ENCODE peak calls at places on chromosomes 16 and 17, in four cellular contexts. D is HCT116, V is HepG2, R is H1. Y is an unnamed sample.

GRCh38 chr16:72367841-72368240 is 195.9 kb upstream of the PMFBP1 start:
- DNase-seq in D (no peak), V (no peak), R (no peak), Y (no peak)

GRCh38 chr17:50944054-50944901 is 78.1 kb upstream of the TOB1 start:
- DNase-seq in D (no peak), V (peak; percentile 97), R (no peak), Y (no peak)

GRCh38 chr16:3188675-3188924 is 596 bp downstream of the OR1F1 start:
- DNase-seq in D (no peak), V (no peak), R (no peak), Y (peak; percentile 45)

GRCh38 chr16:70715113-70715711 is 29.4 kb upstream of the MTSS2 start:
- DNase-seq in D (no peak), V (no peak), R (no peak), Y (no peak)

GRCh38 chr17:61583242-61583641 is 7.8 kb downstream of the NACA2 start:
- DNase-seq in D (peak; percentile 65), V (peak; percentile 74), R (no peak), Y (no peak)

GRCh38 chr16:80150978-80151705 is 389.7 kb upstream of the DYNLRB2 start:
- DNase-seq in D (no peak), V (no peak), R (no peak), Y (no peak)

GRCh38 chr17:37662358-37662757 is 19.1 kb upstream of the DDX52 start:
- DNase-seq in D (no peak), V (no peak), R (no peak), Y (no peak)

GRCh38 chr17:31494259-31495048 is 103.0 kb downstream of the RAB11FIP4 start:
- DNase-seq in D (no peak), V (no peak), R (no peak), Y (no peak)

GRCh38 chr17:31398381-31399275 is 7.2 kb downstream of the RAB11FIP4 start:
- DNase-seq in D (no peak), V (no peak), R (no peak), Y (no peak)

GRCh38 chr17:77616243-77616731 is 342.2 kb upstream of the TNRC6C start:
- DNase-seq in D (no peak), V (no peak), R (no peak), Y (no peak)

GRCh38 chr17:18107061-18107460 is 1.5 kb upstream of the MYO15A start:
- DNase-seq in D (no peak), V (no peak), R (no peak), Y (no peak)
- TF ChIP-seq SIN3A in D (no peak), V (no peak), R (no peak), Y (no peak)

DNA sequence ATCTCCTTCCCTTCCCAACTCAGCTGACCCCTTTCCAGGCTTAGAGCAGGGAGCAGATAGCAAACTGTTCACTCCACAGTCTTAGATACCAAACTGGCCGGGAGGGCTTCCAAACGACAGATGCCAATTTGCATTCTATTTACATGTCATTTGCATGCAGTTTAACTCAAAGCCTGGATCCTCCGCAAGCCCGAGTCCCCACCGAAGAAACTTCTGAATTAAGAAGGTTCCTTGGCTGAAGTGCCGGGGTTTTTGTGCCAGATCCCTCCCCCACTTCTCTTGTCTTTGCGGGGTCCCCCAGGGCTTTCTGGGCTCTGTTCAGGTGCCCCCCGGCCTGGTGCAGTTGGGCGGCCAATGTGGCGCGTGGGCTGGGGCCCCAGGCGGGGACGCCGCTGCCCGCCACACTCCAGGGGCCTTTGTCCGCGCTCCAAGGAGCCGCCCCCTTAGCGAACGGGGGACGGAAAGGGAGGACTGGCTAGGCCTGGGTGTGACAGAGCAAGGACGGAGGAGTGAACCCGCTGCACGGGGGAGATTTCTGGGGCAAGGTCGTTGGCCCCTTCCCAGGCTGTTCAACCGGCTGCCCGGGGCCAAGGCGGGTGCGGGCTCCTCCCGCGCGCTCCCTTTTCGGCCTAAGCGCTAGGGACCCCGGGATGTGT is 1.2 kb downstream of the GPRC5B start:
- DNase-seq in D (no peak), V (no peak), R (no peak), Y (no peak)
- H3K27ac ChIP-seq in D (no peak overlapping the region), V (no peak overlapping the region), R (no peak overlapping the region), Y (no peak overlapping the region)

DNA sequence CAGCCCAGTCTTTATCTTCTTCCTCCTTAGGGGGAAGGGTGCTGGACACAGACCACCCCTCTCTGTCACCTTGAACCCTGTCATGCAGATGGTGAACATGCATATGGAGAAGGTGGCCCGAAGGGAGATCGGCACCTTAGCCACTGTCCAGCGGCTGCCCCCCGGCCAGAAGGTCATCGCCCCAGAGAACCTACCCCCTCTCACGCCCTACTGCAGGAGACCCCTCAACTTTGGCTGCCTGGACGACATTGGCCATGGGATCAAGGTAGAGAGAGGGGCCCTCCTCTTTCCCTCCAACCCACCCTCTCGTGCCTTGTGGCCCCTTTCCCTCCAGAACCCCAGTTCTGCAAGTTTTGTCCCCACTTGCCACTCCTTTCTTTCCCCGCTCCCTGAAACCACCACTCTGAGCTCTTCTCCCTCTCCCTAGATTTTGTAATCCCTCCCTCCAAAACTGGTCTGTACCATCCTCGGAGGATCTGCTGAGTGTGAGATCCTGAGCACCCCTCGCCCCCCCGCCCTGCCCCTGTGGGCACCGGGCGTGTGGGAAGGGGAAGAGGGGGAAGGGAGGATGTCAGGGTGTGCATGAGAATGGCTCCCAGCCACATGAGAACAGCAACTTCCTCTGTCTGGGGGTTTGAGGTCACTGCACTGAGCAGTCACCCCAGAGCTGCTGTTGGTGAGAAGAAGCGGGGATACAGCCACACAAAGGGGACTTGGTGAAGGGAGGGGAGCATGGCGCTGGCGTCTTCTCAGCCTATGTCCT is 7.3 kb downstream of the ABI3 start:
- DNase-seq in D (no peak), V (no peak), R (no peak), Y (no peak)
- H3K4me1 ChIP-seq in D (no peaks in the 10 kb centered on the region), V (no peaks in the 10 kb centered on the region), R (peaks cover 3% of the 10 kb centered on the region), Y (no peaks in the 10 kb centered on the region)

DNA sequence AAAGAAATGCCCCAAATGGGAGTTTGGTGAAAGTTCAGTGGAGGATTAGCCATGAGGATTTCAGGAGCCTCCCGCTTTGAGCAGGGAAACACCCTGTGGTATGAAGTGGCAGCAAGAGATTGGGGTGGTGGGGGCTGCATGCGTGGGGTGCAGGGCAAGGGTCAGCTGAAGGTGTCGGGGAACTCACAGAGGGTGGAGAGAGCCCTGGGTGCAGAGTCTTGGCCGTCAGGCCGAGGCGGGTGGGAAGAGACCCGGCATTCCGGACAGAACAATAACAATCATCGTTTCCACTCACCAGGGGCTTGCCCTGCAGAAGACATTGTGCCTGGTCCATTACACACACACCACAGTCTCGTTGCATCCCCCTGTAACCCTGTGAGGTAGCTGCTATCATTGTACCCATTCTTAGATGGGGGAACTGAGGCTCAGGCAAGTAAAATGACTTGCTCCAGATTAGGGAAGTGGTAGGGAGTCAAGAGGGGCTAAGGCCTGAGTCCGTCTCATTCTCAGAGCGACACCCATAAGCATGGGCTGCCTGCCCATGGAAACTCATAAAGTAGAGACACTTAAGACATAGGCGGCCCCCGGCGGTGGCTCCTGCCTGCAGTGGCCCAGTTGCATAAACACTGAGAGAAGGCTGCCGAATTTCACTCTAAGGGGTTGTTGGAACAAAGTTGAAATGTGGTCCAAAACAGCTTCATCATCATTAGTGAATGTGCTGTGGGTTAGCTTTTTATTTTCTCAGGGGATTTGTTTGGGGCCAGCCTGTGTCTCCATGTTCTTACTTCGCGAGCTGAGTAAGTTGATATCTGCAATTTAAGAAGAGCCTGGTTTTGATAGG is 93.3 kb downstream of the CMIP start:
- DNase-seq in D (no peak), V (no peak), R (no peak), Y (no peak)
- TF ChIP-seq SIN3A in D (no peak), V (no peak), R (no peak), Y (no peak)

DNA sequence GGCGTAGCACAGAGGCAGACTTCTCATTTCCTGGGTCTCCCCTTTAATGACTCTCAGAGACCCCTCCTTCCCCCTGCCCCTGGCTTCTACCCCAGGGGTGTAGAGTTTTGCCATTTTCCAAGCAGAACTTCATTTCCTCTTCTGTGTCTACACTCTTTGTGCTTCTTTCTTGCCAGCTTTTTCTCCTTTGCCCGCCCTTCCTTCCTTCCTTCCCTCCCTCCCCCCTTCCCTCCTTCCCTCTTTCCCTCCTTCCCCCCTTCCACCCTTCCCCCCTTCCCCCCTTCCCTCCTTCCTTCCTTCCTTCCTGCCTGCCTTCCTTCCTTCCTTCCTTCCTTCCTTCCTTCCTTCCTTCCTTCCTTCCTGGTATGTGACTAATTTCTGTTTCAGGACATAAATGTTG is 47.0 kb downstream of the MAPT start:
- DNase-seq in D (no peak), V (no peak), R (no peak), Y (no peak)
- H3K27ac ChIP-seq in D (no peak overlapping the region), V (no peak overlapping the region), R (no peak overlapping the region), Y (no peak overlapping the region)

GRCh38 chr16:17466876-17467275 is 3.9 kb downstream of the XYLT1 start:
- DNase-seq in D (no peak), V (no peak), R (no peak), Y (no peak)
- H3K4me1 ChIP-seq in D (peaks cover 13% of the 10 kb centered on the region), V (no peaks in the 10 kb centered on the region), R (peaks cover 20% of the 10 kb centered on the region), Y (peaks cover 7% of the 10 kb centered on the region)

GRCh38 chr16:61179571-61179970 is 856.7 kb downstream of the CDH8 start:
- DNase-seq in D (no peak), V (no peak), R (no peak), Y (no peak)
- TF ChIP-seq SIN3A in D (no peak), V (no peak), R (no peak), Y (no peak)

Y was measured in Panc1.